ENCODE peak calls at places on chromosome 22, in six cellular contexts. X, H, Z, A, K and N are unnamed samples.

GRCh38 chr22:36258750-36259619 is 6.1 kb downstream of the APOL1 start:
- DNase-seq in Z (no peak), K (no peak), X (no peak), H (no peak), A (no peak), N (no peak)

GRCh38 chr22:21694394-21694793 is 28.6 kb downstream of the PPIL2 start:
- DNase-seq in Z (no peak), A (no peak), H (no peak), X (no peak), K (no peak), N (no peak)

GRCh38 chr22:19903031-19903430 is 38.5 kb upstream of the COMT start:
- DNase-seq in K (no peak), A (no peak), X (no peak), Z (no peak), H (no peak), N (no peak)

GRCh38 chr22:29383740-29384139 is 4.6 kb downstream of the AP1B1 start:
- DNase-seq in K (no peak), Z (no peak), X (no peak), A (no peak), H (no peak), N (no peak)

GRCh38 chr22:46931414-46931813 is 169.0 kb downstream of the TBC1D22A start:
- DNase-seq in A (no peak), H (no peak), X (no peak), Z (no peak), K (peak; percentile 63), N (no peak)

GRCh38 chr22:43826142-43827093 is 14.3 kb upstream of the EFCAB6 start:
- DNase-seq in A (no peak), Z (peak; percentile 82), X (no peak), H (no peak), K (peak; percentile 79), N (no peak)

GRCh38 chr22:22528780-22529179 is 8.7 kb upstream of the ZNF280A start:
- DNase-seq in Z (no peak), H (no peak), K (no peak), X (no peak), A (no peak), N (no peak)

GRCh38 chr22:50148991-50149721 is 21.4 kb upstream of the PANX2 start:
- DNase-seq in Z (peak; percentile 91), X (peak; percentile 43), A (peak; percentile 58), H (peak; percentile 70), K (peak; percentile 90), N (no peak)

GRCh38 chr22:36966851-36967535 is 52.3 kb downstream of the TST start:
- DNase-seq in H (no peak), Z (no peak), A (no peak), X (no peak), K (peak; percentile 20), N (no peak)

GRCh38 chr22:24588370-24588755 is 4.5 kb downstream of the LRRC75B start:
- DNase-seq in H (no peak), A (no peak), Z (peak; percentile 75), X (no peak), K (peak; percentile 66), N (peak; percentile 34)

GRCh38 chr22:49546811-49547585 is 280.7 kb downstream of the BRD1 start:
- DNase-seq in H (no peak), K (no peak), X (no peak), A (no peak), Z (no peak), N (no peak)